ENCODE peak calls at places on chromosomes 7 and 10, in ten cellular contexts. One of them, this sample, is unnamed.

GRCh38 chr7:44486001-44486400 is 4.5 kb downstream of the NUDCD3 start:
- DNase-seq in naive thymus-derived CD4-positive, alpha-beta T cell: no peak
- DNase-seq in ecto neural progenitor cell: no peak
- DNase-seq in H54: no peak
- DNase-seq in aorta: no peak
- DNase-seq in IMR-90: no peak
- DNase-seq in brain microvascular endothelial cell: no peak
- DNase-seq in CD8-positive, alpha-beta memory T cell: no peak
- DNase-seq in T1000: no peak
- DNase-seq in stimulated activated CD4-positive, alpha-beta T cell treated with anti-CD3 and anti-CD28 coated beads, Interleukin-12 subunit alpha, Interleukin-12 subunit beta, amount 100 ng/mL, for 4 hours: no peak
- DNase-seq in this sample: no peak

GRCh38 chr7:134694299-134694698 is 47.6 kb downstream of the BPGM start:
- DNase-seq in naive thymus-derived CD4-positive, alpha-beta T cell: no peak
- DNase-seq in ecto neural progenitor cell: no peak
- DNase-seq in H54: peak
- DNase-seq in aorta: no peak
- DNase-seq in IMR-90: no peak
- DNase-seq in brain microvascular endothelial cell: no peak
- DNase-seq in CD8-positive, alpha-beta memory T cell: no peak
- DNase-seq in T1000: no peak
- DNase-seq in stimulated activated CD4-positive, alpha-beta T cell treated with anti-CD3 and anti-CD28 coated beads, Interleukin-12 subunit alpha, Interleukin-12 subunit beta, amount 100 ng/mL, for 4 hours: no peak
- DNase-seq in this sample: no peak

GRCh38 chr10:131174651-131175540 is 136.6 kb downstream of the TCERG1L start:
- DNase-seq in naive thymus-derived CD4-positive, alpha-beta T cell: no peak
- DNase-seq in ecto neural progenitor cell: peak
- DNase-seq in H54: no peak
- DNase-seq in aorta: no peak
- DNase-seq in IMR-90: no peak
- DNase-seq in brain microvascular endothelial cell: no peak
- DNase-seq in CD8-positive, alpha-beta memory T cell: no peak
- DNase-seq in T1000: no peak
- DNase-seq in stimulated activated CD4-positive, alpha-beta T cell treated with anti-CD3 and anti-CD28 coated beads, Interleukin-12 subunit alpha, Interleukin-12 subunit beta, amount 100 ng/mL, for 4 hours: no peak
- DNase-seq in this sample: no peak

GRCh38 chr10:63554666-63555065 is 33.5 kb downstream of the REEP3 start:
- DNase-seq in naive thymus-derived CD4-positive, alpha-beta T cell: no peak
- DNase-seq in ecto neural progenitor cell: no peak
- DNase-seq in H54: peak
- DNase-seq in aorta: peak
- DNase-seq in IMR-90: peak
- DNase-seq in brain microvascular endothelial cell: peak
- DNase-seq in CD8-positive, alpha-beta memory T cell: peak
- DNase-seq in T1000: peak
- DNase-seq in stimulated activated CD4-positive, alpha-beta T cell treated with anti-CD3 and anti-CD28 coated beads, Interleukin-12 subunit alpha, Interleukin-12 subunit beta, amount 100 ng/mL, for 4 hours: no peak
- DNase-seq in this sample: peak

GRCh38 chr7:2632717-2633537 is 1.1 kb downstream of the TTYH3 start:
- DNase-seq in naive thymus-derived CD4-positive, alpha-beta T cell: no peak
- DNase-seq in ecto neural progenitor cell: no peak
- DNase-seq in H54: peak
- DNase-seq in aorta: peak
- DNase-seq in IMR-90: peak
- DNase-seq in brain microvascular endothelial cell: peak
- DNase-seq in CD8-positive, alpha-beta memory T cell: peak
- DNase-seq in T1000: peak
- DNase-seq in stimulated activated CD4-positive, alpha-beta T cell treated with anti-CD3 and anti-CD28 coated beads, Interleukin-12 subunit alpha, Interleukin-12 subunit beta, amount 100 ng/mL, for 4 hours: peak
- DNase-seq in this sample: peak

GRCh38 chr10:33010132-33011037 is 52.4 kb upstream of the ITGB1 start:
- DNase-seq in naive thymus-derived CD4-positive, alpha-beta T cell: no peak
- DNase-seq in ecto neural progenitor cell: no peak
- DNase-seq in H54: peak
- DNase-seq in aorta: no peak
- DNase-seq in IMR-90: peak
- DNase-seq in brain microvascular endothelial cell: peak
- DNase-seq in CD8-positive, alpha-beta memory T cell: peak
- DNase-seq in T1000: peak
- DNase-seq in stimulated activated CD4-positive, alpha-beta T cell treated with anti-CD3 and anti-CD28 coated beads, Interleukin-12 subunit alpha, Interleukin-12 subunit beta, amount 100 ng/mL, for 4 hours: no peak
- DNase-seq in this sample: no peak

GRCh38 chr10:96560970-96561887 is 25.6 kb downstream of the TM9SF3 start:
- DNase-seq in naive thymus-derived CD4-positive, alpha-beta T cell: no peak
- DNase-seq in ecto neural progenitor cell: no peak
- DNase-seq in H54: no peak
- DNase-seq in aorta: no peak
- DNase-seq in IMR-90: peak
- DNase-seq in brain microvascular endothelial cell: no peak
- DNase-seq in CD8-positive, alpha-beta memory T cell: no peak
- DNase-seq in T1000: no peak
- DNase-seq in stimulated activated CD4-positive, alpha-beta T cell treated with anti-CD3 and anti-CD28 coated beads, Interleukin-12 subunit alpha, Interleukin-12 subunit beta, amount 100 ng/mL, for 4 hours: no peak
- DNase-seq in this sample: no peak

GRCh38 chr7:22725585-22725984 is 1.4 kb upstream of the IL6 start:
- DNase-seq in naive thymus-derived CD4-positive, alpha-beta T cell: no peak
- DNase-seq in ecto neural progenitor cell: no peak
- DNase-seq in H54: no peak
- DNase-seq in aorta: no peak
- DNase-seq in IMR-90: peak
- DNase-seq in brain microvascular endothelial cell: peak
- DNase-seq in CD8-positive, alpha-beta memory T cell: no peak
- DNase-seq in T1000: no peak
- DNase-seq in stimulated activated CD4-positive, alpha-beta T cell treated with anti-CD3 and anti-CD28 coated beads, Interleukin-12 subunit alpha, Interleukin-12 subunit beta, amount 100 ng/mL, for 4 hours: no peak
- DNase-seq in this sample: peak

GRCh38 chr7:54354436-54354835 is 187.7 kb upstream of the VSTM2A start:
- DNase-seq in naive thymus-derived CD4-positive, alpha-beta T cell: no peak
- DNase-seq in ecto neural progenitor cell: no peak
- DNase-seq in H54: peak
- DNase-seq in aorta: no peak
- DNase-seq in IMR-90: no peak
- DNase-seq in brain microvascular endothelial cell: no peak
- DNase-seq in CD8-positive, alpha-beta memory T cell: no peak
- DNase-seq in T1000: no peak
- DNase-seq in stimulated activated CD4-positive, alpha-beta T cell treated with anti-CD3 and anti-CD28 coated beads, Interleukin-12 subunit alpha, Interleukin-12 subunit beta, amount 100 ng/mL, for 4 hours: no peak
- DNase-seq in this sample: no peak

GRCh38 chr10:123556049-123556448 is 110.1 kb upstream of the GPR26 start:
- DNase-seq in naive thymus-derived CD4-positive, alpha-beta T cell: no peak
- DNase-seq in ecto neural progenitor cell: no peak
- DNase-seq in H54: no peak
- DNase-seq in aorta: no peak
- DNase-seq in IMR-90: no peak
- DNase-seq in brain microvascular endothelial cell: no peak
- DNase-seq in CD8-positive, alpha-beta memory T cell: no peak
- DNase-seq in T1000: no peak
- DNase-seq in stimulated activated CD4-positive, alpha-beta T cell treated with anti-CD3 and anti-CD28 coated beads, Interleukin-12 subunit alpha, Interleukin-12 subunit beta, amount 100 ng/mL, for 4 hours: no peak
- DNase-seq in this sample: no peak

GRCh38 chr7:102983602-102984001 is 70.8 kb downstream of the LRRC17 start:
- DNase-seq in naive thymus-derived CD4-positive, alpha-beta T cell: no peak
- DNase-seq in ecto neural progenitor cell: no peak
- DNase-seq in H54: no peak
- DNase-seq in aorta: no peak
- DNase-seq in IMR-90: no peak
- DNase-seq in brain microvascular endothelial cell: peak
- DNase-seq in CD8-positive, alpha-beta memory T cell: no peak
- DNase-seq in T1000: no peak
- DNase-seq in stimulated activated CD4-positive, alpha-beta T cell treated with anti-CD3 and anti-CD28 coated beads, Interleukin-12 subunit alpha, Interleukin-12 subunit beta, amount 100 ng/mL, for 4 hours: no peak
- DNase-seq in this sample: no peak

GRCh38 chr10:62805139-62806092 is 896 bp downstream of the ADO start:
- DNase-seq in naive thymus-derived CD4-positive, alpha-beta T cell: no peak
- DNase-seq in ecto neural progenitor cell: peak
- DNase-seq in H54: no peak
- DNase-seq in aorta: no peak
- DNase-seq in IMR-90: peak
- DNase-seq in brain microvascular endothelial cell: peak
- DNase-seq in CD8-positive, alpha-beta memory T cell: no peak
- DNase-seq in T1000: no peak
- DNase-seq in stimulated activated CD4-positive, alpha-beta T cell treated with anti-CD3 and anti-CD28 coated beads, Interleukin-12 subunit alpha, Interleukin-12 subunit beta, amount 100 ng/mL, for 4 hours: peak
- DNase-seq in this sample: peak